ENCODE peak calls at places on chromosomes 1 and 21, in six cellular contexts. T is K562, A is fibroblast of lung, X is H9, B is endodermal cell, M is PC-3. J is an unnamed sample.

GRCh38 chr1:246492611-246493245 is 14.4 kb downstream of the SMYD3 start:
- DNase-seq in T (peak; percentile 84), A (peak; percentile 83), X (peak; percentile 60), B (peak; percentile 89), M (peak; percentile 83), J (peak; percentile 57)

GRCh38 chr1:145927916-145928647 is 798 bp upstream of the RBM8A start:
- DNase-seq in T (no peak), A (no peak), X (no peak), B (no peak), M (no peak), J (no peak)

GRCh38 chr1:160099716-160100375 is 1.4 kb upstream of the IGSF8 start:
- DNase-seq in T (no peak), A (no peak), X (no peak), B (no peak), M (no peak), J (no peak)

GRCh38 chr1:67685067-67685557 is at the start of gene GADD45A:
- DNase-seq in T (peak; percentile 99), A (peak; percentile 99), X (peak; percentile 99), B (peak; percentile 100), M (peak; percentile 99), J (peak; percentile 100)

GRCh38 chr21:44012474-44013379 is 618 bp downstream of the TRAPPC10 start:
- DNase-seq in T (peak; percentile 94), A (peak; percentile 27), X (peak; percentile 86), B (peak; percentile 95), M (peak; percentile 32), J (peak; percentile 80)

GRCh38 chr21:42518216-42518615 is 4.6 kb downstream of the SLC37A1 start:
- DNase-seq in T (no peak), A (peak; percentile 37), X (no peak), B (peak; percentile 38), M (peak; percentile 92), J (no peak)

GRCh38 chr1:87335175-87335992 is 6.7 kb downstream of the LMO4 start:
- DNase-seq in T (peak; percentile 77), A (peak; percentile 40), X (peak; percentile 52), B (peak; percentile 80), M (peak; percentile 59), J (no peak)

GRCh38 chr1:44616284-44616990 is 57.8 kb downstream of the TMEM53 start:
- DNase-seq in T (no peak), A (no peak), X (no peak), B (no peak), M (no peak), J (no peak)

GRCh38 chr1:166305371-166305770 is 138.6 kb upstream of the FAM78B start:
- DNase-seq in T (no peak), A (no peak), X (no peak), B (no peak), M (no peak), J (no peak)

GRCh38 chr1:156140879-156141707 is 12.3 kb upstream of the SEMA4A start:
- DNase-seq in T (peak; percentile 55), A (peak; percentile 63), X (peak; percentile 92), B (peak; percentile 97), M (no peak), J (peak; percentile 76)

GRCh38 chr1:197356723-197357533 is 88.9 kb downstream of the CRB1 start:
- DNase-seq in T (peak; percentile 75), A (peak; percentile 69), X (peak; percentile 41), B (peak; percentile 64), M (peak; percentile 62), J (peak; percentile 30)

GRCh38 chr1:183180634-183181056 is 5.4 kb upstream of the LAMC2 start:
- DNase-seq in T (no peak), A (peak; percentile 49), X (no peak), B (no peak), M (peak; percentile 58), J (no peak)

GRCh38 chr1:169049258-169049936 is 57.1 kb upstream of the ATP1B1 start:
- DNase-seq in T (no peak), A (no peak), X (no peak), B (no peak), M (no peak), J (no peak)

GRCh38 chr1:5840551-5840914 is 151.7 kb downstream of the NPHP4 start:
- DNase-seq in T (no peak), A (no peak), X (no peak), B (no peak), M (no peak), J (no peak)

GRCh38 chr1:5835179-5835562 is 157.1 kb downstream of the NPHP4 start:
- DNase-seq in T (no peak), A (no peak), X (no peak), B (no peak), M (no peak), J (no peak)

GRCh38 chr1:5839811-5840550 is 152.2 kb downstream of the NPHP4 start:
- DNase-seq in T (no peak), A (no peak), X (no peak), B (no peak), M (no peak), J (no peak)

GRCh38 chr1:5836776-5837440 is 155.3 kb downstream of the NPHP4 start:
- DNase-seq in T (no peak), A (no peak), X (peak; percentile 26), B (no peak), M (no peak), J (no peak)

GRCh38 chr1:5837976-5838653 is 154.1 kb downstream of the NPHP4 start:
- DNase-seq in T (no peak), A (no peak), X (no peak), B (no peak), M (no peak), J (no peak)
- H3K9ac ChIP-seq in T (no peak overlapping the region), A (no peak overlapping the region), X (no peak overlapping the region), B (no peak overlapping the region), M (no peak overlapping the region), J (no peak overlapping the region)

DNA sequence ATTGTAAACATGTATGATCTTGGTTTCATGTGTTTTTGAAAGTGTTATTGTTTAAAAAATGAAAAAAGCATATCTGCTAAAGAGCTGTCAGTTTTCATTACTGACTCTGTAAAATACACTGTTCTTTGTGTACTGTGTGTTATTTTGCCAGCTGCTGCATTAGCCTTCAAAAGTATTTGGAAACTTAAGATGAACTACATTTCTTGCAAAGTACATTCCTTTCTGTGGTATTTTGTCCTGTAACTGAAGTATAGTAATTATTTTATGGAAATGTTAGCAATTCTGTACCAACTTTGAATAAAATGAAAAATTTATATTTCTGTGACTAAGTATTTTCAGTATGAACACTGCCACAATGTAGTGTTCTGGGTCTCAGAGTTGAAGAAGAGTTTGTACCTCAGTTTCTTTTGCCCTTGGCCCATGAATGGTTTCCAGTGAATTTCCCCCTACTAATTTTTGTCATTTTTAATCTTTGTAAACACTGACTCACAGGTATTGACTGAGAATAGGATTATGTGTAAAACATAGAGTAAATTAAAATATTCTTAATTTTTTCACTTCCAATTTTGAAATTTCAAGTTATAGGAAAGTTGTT is 32.7 kb downstream of the MRPS6 start:
- DNase-seq in T (no peak), A (no peak), X (no peak), B (no peak), M (no peak), J (no peak)
- H3K9ac ChIP-seq in T (no peak overlapping the region), A (no peak overlapping the region), X (no peak overlapping the region), B (no peak overlapping the region), M (no peak overlapping the region), J (no peak overlapping the region)

GRCh38 chr21:34933609-34934345 is 115.3 kb downstream of the RUNX1 start:
- DNase-seq in T (no peak), A (no peak), X (no peak), B (no peak), M (no peak), J (no peak)
- H3K9ac ChIP-seq in T (no peak overlapping the region), A (no peak overlapping the region), X (no peak overlapping the region), B (no peak overlapping the region), M (no peak overlapping the region), J (no peak overlapping the region)

GRCh38 chr1:192726820-192727504 is 81.9 kb upstream of the RGS2 start:
- DNase-seq in T (no peak), A (no peak), X (no peak), B (no peak), M (no peak), J (no peak)
- H3K9ac ChIP-seq in T (no peak overlapping the region), A (no peak overlapping the region), X (no peak overlapping the region), B (no peak overlapping the region), M (no peak overlapping the region), J (no peak overlapping the region)

GRCh38 chr1:33636209-33636608 is 163.8 kb downstream of the ZSCAN20 start:
- DNase-seq in T (no peak), A (no peak), X (no peak), B (no peak), M (no peak), J (no peak)

GRCh38 chr1:33634806-33635205 is 162.4 kb downstream of the ZSCAN20 start:
- DNase-seq in T (peak; percentile 44), A (no peak), X (peak; percentile 76), B (peak; percentile 85), M (peak; percentile 47), J (peak; percentile 57)

GRCh38 chr1:33635336-33636012 is 163.0 kb downstream of the ZSCAN20 start:
- DNase-seq in T (no peak), A (no peak), X (peak; percentile 78), B (peak; percentile 77), M (no peak), J (peak; percentile 60)

GRCh38 chr1:33640114-33640660 is 167.7 kb downstream of the ZSCAN20 start:
- DNase-seq in T (no peak), A (peak; percentile 20), X (no peak), B (no peak), M (peak; percentile 22), J (no peak)

GRCh38 chr1:33637846-33638440 is 165.5 kb downstream of the ZSCAN20 start:
- DNase-seq in T (no peak), A (no peak), X (no peak), B (peak; percentile 31), M (no peak), J (no peak)
- H3K9ac ChIP-seq in T (no peak overlapping the region), A (no peak overlapping the region), X (no peak overlapping the region), B (no peak overlapping the region), M (no peak overlapping the region), J (no peak overlapping the region)

GRCh38 chr1:118116401-118116800 is 68.6 kb downstream of the SPAG17 start:
- DNase-seq in T (no peak), A (peak; percentile 61), X (no peak), B (no peak), M (no peak), J (no peak)

GRCh38 chr1:118115567-118116272 is 69.3 kb downstream of the SPAG17 start:
- DNase-seq in T (no peak), A (peak; percentile 45), X (no peak), B (no peak), M (peak; percentile 71), J (no peak)

GRCh38 chr1:118104956-118105355 is 80.1 kb downstream of the SPAG17 start:
- DNase-seq in T (no peak), A (no peak), X (no peak), B (no peak), M (no peak), J (no peak)

GRCh38 chr1:118113261-118113660 is 71.8 kb downstream of the SPAG17 start:
- DNase-seq in T (no peak), A (peak; percentile 29), X (no peak), B (no peak), M (peak; percentile 73), J (no peak)

DNA sequence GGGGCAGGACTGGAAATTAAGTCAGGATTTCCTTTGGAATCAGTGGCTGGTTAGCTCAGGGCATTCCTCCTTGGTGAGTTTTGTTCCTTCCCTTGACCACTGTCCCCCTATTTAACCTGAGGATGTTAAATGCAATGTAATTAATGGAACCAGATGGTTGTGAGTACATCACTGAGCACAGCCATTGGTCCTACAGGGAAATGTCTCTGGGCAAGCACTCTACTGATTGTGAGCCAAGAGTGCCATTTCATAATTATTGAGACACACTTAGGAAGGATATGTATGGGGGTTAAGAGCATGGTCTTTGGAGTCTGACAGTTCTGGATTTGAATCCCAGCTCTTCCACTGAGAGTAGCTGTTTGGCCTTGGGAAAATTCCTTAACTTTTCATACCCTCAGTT is 74.4 kb downstream of the SPAG17 start:
- DNase-seq in T (no peak), A (no peak), X (no peak), B (no peak), M (no peak), J (no peak)
- H3K9ac ChIP-seq in T (no peak overlapping the region), A (no peak overlapping the region), X (no peak overlapping the region), B (no peak overlapping the region), M (no peak overlapping the region), J (no peak overlapping the region)